ENCODE peak calls at places on chromosomes 12 and 14, in four cellular contexts. One of them, this sample, is unnamed.

GRCh38 chr14:77027538-77028383 is 747 bp downstream of the IRF2BPL start:
- DNase-seq in thoracic aorta: no peak
- DNase-seq in activated T-helper 1 cell treated with Interleukin-2 at 50 U/mL for 16 hours: peak
- DNase-seq in left ventricle myocardium superior: peak
- DNase-seq in this sample: peak

GRCh38 chr12:25115677-25116076 is 79.3 kb downstream of the DNAI7 start:
- DNase-seq in left ventricle myocardium superior: no peak
- DNase-seq in thoracic aorta: no peak
- DNase-seq in activated T-helper 1 cell treated with Interleukin-2 at 50 U/mL for 16 hours: no peak
- DNase-seq in this sample: no peak

GRCh38 chr14:100904307-100905019 is 941 bp upstream of the RTL1 start:
- DNase-seq in left ventricle myocardium superior: no peak
- DNase-seq in activated T-helper 1 cell treated with Interleukin-2 at 50 U/mL for 16 hours: no peak
- DNase-seq in thoracic aorta: no peak
- DNase-seq in this sample: peak

GRCh38 chr12:49283541-49284429 is 11.2 kb upstream of the PRPH start:
- DNase-seq in left ventricle myocardium superior: no peak
- DNase-seq in activated T-helper 1 cell treated with Interleukin-2 at 50 U/mL for 16 hours: no peak
- DNase-seq in thoracic aorta: no peak
- DNase-seq in this sample: no peak

GRCh38 chr12:104285740-104286537 is 17.6 kb upstream of the EID3 start:
- DNase-seq in thoracic aorta: no peak
- DNase-seq in activated T-helper 1 cell treated with Interleukin-2 at 50 U/mL for 16 hours: no peak
- DNase-seq in left ventricle myocardium superior: no peak
- DNase-seq in this sample: no peak

GRCh38 chr12:27616356-27617150 is 79.7 kb upstream of the REP15 start:
- DNase-seq in left ventricle myocardium superior: no peak
- DNase-seq in thoracic aorta: no peak
- DNase-seq in activated T-helper 1 cell treated with Interleukin-2 at 50 U/mL for 16 hours: no peak
- DNase-seq in this sample: no peak

GRCh38 chr12:25675808-25676207 is 122.7 kb upstream of the LMNTD1 start:
- DNase-seq in activated T-helper 1 cell treated with Interleukin-2 at 50 U/mL for 16 hours: no peak
- DNase-seq in left ventricle myocardium superior: no peak
- DNase-seq in thoracic aorta: no peak
- DNase-seq in this sample: no peak

GRCh38 chr12:39427360-39427808 is 15.5 kb downstream of the KIF21A start:
- DNase-seq in left ventricle myocardium superior: no peak
- DNase-seq in activated T-helper 1 cell treated with Interleukin-2 at 50 U/mL for 16 hours: no peak
- DNase-seq in thoracic aorta: no peak
- DNase-seq in this sample: no peak

GRCh38 chr14:97368900-97369564 is 571.9 kb downstream of the VRK1 start:
- DNase-seq in thoracic aorta: no peak
- DNase-seq in left ventricle myocardium superior: no peak
- DNase-seq in activated T-helper 1 cell treated with Interleukin-2 at 50 U/mL for 16 hours: no peak
- DNase-seq in this sample: no peak

GRCh38 chr12:32116897-32117296 is 10.2 kb downstream of the BICD1 start:
- DNase-seq in activated T-helper 1 cell treated with Interleukin-2 at 50 U/mL for 16 hours: no peak
- DNase-seq in thoracic aorta: no peak
- DNase-seq in left ventricle myocardium superior: no peak
- DNase-seq in this sample: peak

GRCh38 chr12:6322969-6323339 is 12.5 kb downstream of the PLEKHG6 start:
- DNase-seq in left ventricle myocardium superior: no peak
- DNase-seq in thoracic aorta: no peak
- DNase-seq in activated T-helper 1 cell treated with Interleukin-2 at 50 U/mL for 16 hours: no peak
- DNase-seq in this sample: no peak

GRCh38 chr14:88352299-88353097 is 29.4 kb upstream of the KCNK10 start:
- DNase-seq in thoracic aorta: no peak
- DNase-seq in activated T-helper 1 cell treated with Interleukin-2 at 50 U/mL for 16 hours: no peak
- DNase-seq in left ventricle myocardium superior: no peak
- DNase-seq in this sample: no peak

GRCh38 chr12:62760779-62761178 is 174.2 kb downstream of the PPM1H start:
- DNase-seq in thoracic aorta: no peak
- DNase-seq in activated T-helper 1 cell treated with Interleukin-2 at 50 U/mL for 16 hours: no peak
- DNase-seq in left ventricle myocardium superior: no peak
- DNase-seq in this sample: peak

GRCh38 chr12:52204931-52205505 is 13.2 kb upstream of the KRT80 start:
- DNase-seq in activated T-helper 1 cell treated with Interleukin-2 at 50 U/mL for 16 hours: no peak
- DNase-seq in thoracic aorta: no peak
- DNase-seq in left ventricle myocardium superior: no peak
- DNase-seq in this sample: no peak

GRCh38 chr12:47360771-47361388 is 281.1 kb upstream of the AMIGO2 start:
- DNase-seq in activated T-helper 1 cell treated with Interleukin-2 at 50 U/mL for 16 hours: peak
- DNase-seq in thoracic aorta: no peak
- DNase-seq in left ventricle myocardium superior: no peak
- DNase-seq in this sample: peak

GRCh38 chr14:63134801-63135200 is 69.4 kb upstream of the RHOJ start:
- DNase-seq in thoracic aorta: no peak
- DNase-seq in activated T-helper 1 cell treated with Interleukin-2 at 50 U/mL for 16 hours: no peak
- DNase-seq in left ventricle myocardium superior: no peak
- DNase-seq in this sample: peak

GRCh38 chr12:114018669-114019068 is 52.5 kb upstream of the RBM19 start:
- DNase-seq in left ventricle myocardium superior: no peak
- DNase-seq in activated T-helper 1 cell treated with Interleukin-2 at 50 U/mL for 16 hours: no peak
- DNase-seq in thoracic aorta: no peak
- DNase-seq in this sample: no peak

GRCh38 chr12:57741413-57741789 is 2.9 kb upstream of the AGAP2 start:
- DNase-seq in left ventricle myocardium superior: no peak
- DNase-seq in thoracic aorta: no peak
- DNase-seq in activated T-helper 1 cell treated with Interleukin-2 at 50 U/mL for 16 hours: no peak
- DNase-seq in this sample: no peak

GRCh38 chr14:51321036-51321435 is 81.0 kb downstream of the TMX1 start:
- DNase-seq in thoracic aorta: no peak
- DNase-seq in activated T-helper 1 cell treated with Interleukin-2 at 50 U/mL for 16 hours: no peak
- DNase-seq in left ventricle myocardium superior: no peak
- DNase-seq in this sample: no peak

GRCh38 chr12:78928200-78929074 is 63.9 kb downstream of the SYT1 start:
- DNase-seq in thoracic aorta: no peak
- DNase-seq in activated T-helper 1 cell treated with Interleukin-2 at 50 U/mL for 16 hours: no peak
- DNase-seq in left ventricle myocardium superior: no peak
- DNase-seq in this sample: peak

GRCh38 chr12:123705935-123706334 is 6.2 kb upstream of the ATP6V0A2 start:
- DNase-seq in thoracic aorta: no peak
- DNase-seq in activated T-helper 1 cell treated with Interleukin-2 at 50 U/mL for 16 hours: no peak
- DNase-seq in left ventricle myocardium superior: no peak
- DNase-seq in this sample: peak

GRCh38 chr12:14327717-14328116 is 37.8 kb upstream of the ATF7IP start:
- DNase-seq in activated T-helper 1 cell treated with Interleukin-2 at 50 U/mL for 16 hours: no peak
- DNase-seq in left ventricle myocardium superior: no peak
- DNase-seq in thoracic aorta: no peak
- DNase-seq in this sample: no peak

GRCh38 chr14:23186913-23187654 is 3.6 kb upstream of the SLC7A8 start:
- DNase-seq in thoracic aorta: no peak
- DNase-seq in left ventricle myocardium superior: no peak
- DNase-seq in activated T-helper 1 cell treated with Interleukin-2 at 50 U/mL for 16 hours: no peak
- DNase-seq in this sample: peak

GRCh38 chr14:20427231-20428009 is 8.5 kb downstream of the KLHL33 start:
- DNase-seq in left ventricle myocardium superior: no peak
- DNase-seq in activated T-helper 1 cell treated with Interleukin-2 at 50 U/mL for 16 hours: no peak
- DNase-seq in thoracic aorta: no peak
- DNase-seq in this sample: peak

This sample was measured in mesenchymal stem cell.